ENCODE peak calls at places on chromosomes 7 and 10, in ten cellular contexts. V, U, E, M, S, T, J, Y, R and O are unnamed samples.

GRCh38 chr10:60296073-60296472 is 93.6 kb downstream of the ANK3 start:
- DNase-seq in V (no peak), U (no peak), E (no peak), M (peak), S (no peak), T (no peak), J (no peak), Y (no peak), R (no peak), O (no peak)

GRCh38 chr10:12980080-12980656 is 21.3 kb downstream of the CCDC3 start:
- DNase-seq in V (no peak), U (no peak), E (no peak), M (no peak), S (no peak), T (no peak), J (no peak), Y (no peak), R (no peak), O (no peak)

GRCh38 chr7:78635394-78635793 is 818.1 kb downstream of the MAGI2 start:
- DNase-seq in V (no peak), U (no peak), E (no peak), M (no peak), S (no peak), T (no peak), J (no peak), Y (no peak), R (no peak), O (no peak)

GRCh38 chr10:93542358-93542791 is 24.1 kb upstream of the FFAR4 start:
- DNase-seq in V (no peak), U (no peak), E (no peak), M (peak), S (peak), T (peak), J (no peak), Y (peak), R (no peak), O (no peak)

GRCh38 chr7:116554436-116554835 is 29.6 kb downstream of the CAV1 start:
- DNase-seq in V (no peak), U (no peak), E (no peak), M (peak), S (peak), T (no peak), J (no peak), Y (peak), R (no peak), O (no peak)

GRCh38 chr7:78792624-78793023 is 660.8 kb downstream of the MAGI2 start:
- DNase-seq in V (no peak), U (no peak), E (no peak), M (no peak), S (no peak), T (no peak), J (no peak), Y (no peak), R (no peak), O (no peak)

GRCh38 chr7:143255564-143255963 is 7.7 kb upstream of the GSTK1 start:
- DNase-seq in V (no peak), U (no peak), E (no peak), M (peak), S (no peak), T (no peak), J (no peak), Y (no peak), R (no peak), O (no peak)

GRCh38 chr7:157020514-157021070 is 10.1 kb upstream of the MNX1 start:
- DNase-seq in V (no peak), U (no peak), E (no peak), M (no peak), S (no peak), T (no peak), J (no peak), Y (no peak), R (no peak), O (no peak)

GRCh38 chr7:12801107-12801506 is 113.7 kb downstream of the ARL4A start:
- DNase-seq in V (no peak), U (no peak), E (no peak), M (no peak), S (no peak), T (no peak), J (no peak), Y (no peak), R (no peak), O (no peak)

GRCh38 chr7:27262121-27262520 is 19.5 kb downstream of the EVX1 start:
- DNase-seq in V (no peak), U (no peak), E (no peak), M (no peak), S (no peak), T (no peak), J (no peak), Y (no peak), R (no peak), O (no peak)

GRCh38 chr7:111650456-111650999 is 88.2 kb upstream of the IMMP2L start:
- DNase-seq in V (no peak), U (no peak), E (no peak), M (peak), S (peak), T (no peak), J (no peak), Y (no peak), R (no peak), O (no peak)

GRCh38 chr7:71615017-71615416 is 483.1 kb downstream of the GALNT17 start:
- DNase-seq in V (no peak), U (no peak), E (no peak), M (no peak), S (no peak), T (peak), J (no peak), Y (peak), R (no peak), O (no peak)

GRCh38 chr10:102970941-102971340 is 52.8 kb downstream of the CNNM2 start:
- DNase-seq in V (no peak), U (no peak), E (no peak), M (no peak), S (no peak), T (no peak), J (no peak), Y (no peak), R (no peak), O (no peak)

GRCh38 chr10:16182688-16183087 is 254.1 kb upstream of the PTER start:
- DNase-seq in V (no peak), U (no peak), E (no peak), M (no peak), S (no peak), T (no peak), J (no peak), Y (no peak), R (no peak), O (no peak)

GRCh38 chr10:14450041-14450491 is 119.3 kb upstream of the FRMD4A start:
- DNase-seq in V (no peak), U (no peak), E (no peak), M (peak), S (peak), T (peak), J (no peak), Y (peak), R (no peak), O (no peak)

GRCh38 chr10:107814865-107815487 is 650.5 kb upstream of the SORCS1 start:
- DNase-seq in V (no peak), U (no peak), E (peak), M (peak), S (peak), T (peak), J (no peak), Y (peak), R (no peak), O (peak)

GRCh38 chr7:82017334-82017943 is 247.6 kb upstream of the HGF start:
- DNase-seq in V (no peak), U (no peak), E (no peak), M (peak), S (peak), T (no peak), J (no peak), Y (no peak), R (no peak), O (no peak)

GRCh38 chr7:98713411-98713810 is 96.3 kb downstream of the NPTX2 start:
- DNase-seq in V (no peak), U (no peak), E (no peak), M (no peak), S (no peak), T (no peak), J (no peak), Y (no peak), R (no peak), O (no peak)

GRCh38 chr7:148773344-148773743 is 74.6 kb downstream of the CUL1 start:
- DNase-seq in V (peak), U (no peak), E (no peak), M (no peak), S (no peak), T (no peak), J (peak), Y (no peak), R (no peak), O (no peak)

DNA sequence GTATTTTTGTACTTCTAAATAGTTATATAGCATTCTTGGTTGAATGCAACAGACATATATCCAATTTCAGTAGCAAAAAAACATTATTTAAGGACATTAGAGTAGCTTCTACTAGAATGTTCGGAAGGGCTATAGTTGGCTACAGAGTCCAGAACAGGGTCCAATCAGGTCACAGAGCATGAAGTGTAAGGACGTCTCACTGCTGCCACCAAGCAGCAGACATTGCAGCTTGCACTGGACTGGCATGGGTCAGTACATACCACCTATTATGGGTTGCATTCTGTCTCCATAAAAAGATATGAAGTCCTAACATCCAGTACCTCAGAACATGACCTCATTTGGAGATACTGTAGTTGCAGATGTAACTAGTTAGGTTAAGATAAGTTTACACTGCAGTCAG is 87.3 kb downstream of the LHFPL3 start:
- DNase-seq in V (no peak), U (no peak), E (no peak), M (no peak), S (no peak), T (no peak), J (no peak), Y (no peak), R (no peak), O (no peak)
- TF ChIP-seq CTCF in V (no peak), U (no peak), E (no peak), M (no peak), S (no peak), T (no peak), J (no peak), Y (no peak), R (no peak), O (no peak)

GRCh38 chr7:151076863-151077704 is 3.5 kb downstream of the FASTK start:
- DNase-seq in V (no peak), U (no peak), E (no peak), M (no peak), S (no peak), T (no peak), J (no peak), Y (no peak), R (no peak), O (no peak)
- TF ChIP-seq CTCF in V (no peak), U (no peak), E (no peak), M (peak), S (peak), T (peak), J (no peak), Y (no peak), R (peak), O (peak)

GRCh38 chr7:876972-877311 is 588 bp downstream of the GET4 start:
- DNase-seq in V (no peak), U (no peak), E (no peak), M (no peak), S (no peak), T (peak), J (peak), Y (peak), R (no peak), O (no peak)

GRCh38 chr7:875476-876076 is 778 bp upstream of the GET4 start:
- DNase-seq in V (no peak), U (no peak), E (no peak), M (no peak), S (no peak), T (peak), J (no peak), Y (peak), R (no peak), O (no peak)

GRCh38 chr7:877312-878232 is 1.2 kb downstream of the GET4 start:
- DNase-seq in V (no peak), U (no peak), E (no peak), M (no peak), S (no peak), T (peak), J (no peak), Y (peak), R (no peak), O (no peak)

GRCh38 chr7:875051-875450 is 1.3 kb upstream of the GET4 start:
- DNase-seq in V (no peak), U (no peak), E (no peak), M (no peak), S (no peak), T (no peak), J (no peak), Y (no peak), R (no peak), O (no peak)

GRCh38 chr7:876077-876971 is at the start of gene GET4:
- DNase-seq in V (peak), U (peak), E (peak), M (peak), S (peak), T (peak), J (peak), Y (peak), R (peak), O (peak)
- TF ChIP-seq CTCF in V (no peak), U (peak), E (no peak), M (no peak), S (no peak), T (peak), J (no peak), Y (peak), R (peak), O (peak)

DNA sequence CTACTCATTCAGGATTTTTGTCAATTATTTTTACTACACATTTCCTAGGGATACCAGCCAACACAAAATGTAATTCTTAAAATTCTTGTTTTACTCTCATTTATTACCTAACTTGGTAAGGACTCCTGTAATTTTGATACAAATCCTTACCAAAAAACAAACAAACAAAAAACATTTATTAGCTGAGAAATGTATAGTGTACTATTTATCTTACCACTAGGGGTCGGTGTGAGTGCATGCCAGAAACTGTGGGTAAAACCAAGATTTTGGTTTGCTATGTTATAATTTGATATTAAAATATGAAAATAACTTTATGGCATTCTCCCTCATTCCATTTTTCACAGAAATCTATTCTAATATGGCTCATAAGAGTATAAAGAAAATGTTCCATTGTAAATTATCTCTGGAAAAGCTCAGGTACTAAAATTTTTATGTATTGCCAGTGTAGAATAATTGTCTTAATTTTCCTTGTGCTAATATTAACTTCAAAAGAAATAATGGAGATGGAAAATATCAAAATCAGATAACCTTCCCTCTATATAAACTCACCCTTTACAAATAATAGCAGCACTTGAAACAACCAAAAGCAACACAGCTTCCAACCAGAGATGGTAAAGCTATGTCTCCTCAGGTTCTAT is 290.8 kb upstream of the PCDH15 start:
- DNase-seq in V (no peak), U (no peak), E (no peak), M (peak), S (peak), T (no peak), J (no peak), Y (no peak), R (no peak), O (no peak)
- TF ChIP-seq CTCF in V (no peak), U (peak), E (peak), M (peak), S (peak), T (peak), J (no peak), Y (peak), R (peak), O (peak)

GRCh38 chr7:103528152-103528551 is 82.1 kb upstream of the SLC26A5 start:
- DNase-seq in V (no peak), U (no peak), E (no peak), M (no peak), S (no peak), T (no peak), J (no peak), Y (no peak), R (no peak), O (no peak)

GRCh38 chr7:103521917-103522316 is 75.9 kb upstream of the SLC26A5 start:
- DNase-seq in V (no peak), U (no peak), E (no peak), M (no peak), S (no peak), T (no peak), J (no peak), Y (no peak), R (no peak), O (no peak)

GRCh38 chr7:103524042-103524907 is 78.3 kb upstream of the SLC26A5 start:
- DNase-seq in V (no peak), U (no peak), E (no peak), M (peak), S (peak), T (no peak), J (no peak), Y (no peak), R (no peak), O (no peak)
- TF ChIP-seq CTCF in V (no peak), U (no peak), E (peak), M (peak), S (peak), T (peak), J (no peak), Y (peak), R (no peak), O (peak)

GRCh38 chr7:131431756-131432155 is 104.1 kb downstream of the MKLN1 start:
- DNase-seq in V (no peak), U (no peak), E (no peak), M (no peak), S (no peak), T (no peak), J (no peak), Y (no peak), R (no peak), O (no peak)

GRCh38 chr7:131424219-131424822 is 96.6 kb downstream of the MKLN1 start:
- DNase-seq in V (no peak), U (no peak), E (no peak), M (peak), S (peak), T (no peak), J (no peak), Y (no peak), R (no peak), O (no peak)

GRCh38 chr7:131431289-131431688 is 103.6 kb downstream of the MKLN1 start:
- DNase-seq in V (no peak), U (no peak), E (peak), M (peak), S (peak), T (peak), J (no peak), Y (peak), R (no peak), O (no peak)

DNA sequence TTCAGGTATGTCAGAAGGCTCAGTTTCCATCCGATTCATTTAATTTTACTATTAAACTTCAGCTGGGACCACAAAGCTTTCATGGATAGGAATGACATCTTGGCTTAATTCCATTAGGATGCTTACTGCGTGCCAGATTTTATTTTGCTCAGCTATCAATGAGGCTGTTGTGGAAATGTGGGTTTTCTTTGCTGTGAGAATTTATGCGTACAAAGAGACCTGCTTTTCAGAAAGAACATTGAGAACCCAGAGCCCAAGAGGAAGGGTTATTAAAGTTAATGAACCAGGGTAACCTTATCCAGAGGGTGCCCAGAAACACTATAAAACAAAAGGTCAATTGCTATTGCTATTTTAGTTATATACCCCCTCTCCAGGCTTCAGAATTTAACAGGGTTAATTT is 98.3 kb downstream of the MKLN1 start:
- DNase-seq in V (no peak), U (no peak), E (no peak), M (no peak), S (no peak), T (no peak), J (no peak), Y (no peak), R (no peak), O (no peak)
- TF ChIP-seq CTCF in V (no peak), U (no peak), E (no peak), M (no peak), S (no peak), T (no peak), J (no peak), Y (no peak), R (no peak), O (no peak)